ENCODE peak calls at places on chromosome X, in ten cellular contexts. A, L, R, T, K, V, B, I, U and J are unnamed samples.

GRCh38 chrX:77899081-77899828 is at the start of gene COX7B:
- DNase-seq in A (peak; percentile 94), L (peak; percentile 56), R (peak; percentile 92), T (peak; percentile 75), K (peak; percentile 96), V (no peak), B (peak; percentile 49), I (peak; percentile 83), U (peak; percentile 72), J (no peak)

GRCh38 chrX:144327515-144327914 is 443.6 kb downstream of the UBE2NL start:
- DNase-seq in A (no peak), L (no peak), R (no peak), T (no peak), K (no peak), V (no peak), B (no peak), I (no peak), U (no peak), J (no peak)

GRCh38 chrX:40922307-40922706 is 162.9 kb upstream of the USP9X start:
- DNase-seq in A (peak; percentile 56), L (no peak), R (no peak), T (no peak), K (peak; percentile 44), V (no peak), B (no peak), I (no peak), U (no peak), J (no peak)

GRCh38 chrX:70052895-70053615 is 3.3 kb upstream of the AWAT2 start:
- DNase-seq in A (no peak), L (no peak), R (no peak), T (no peak), K (no peak), V (no peak), B (no peak), I (no peak), U (no peak), J (no peak)

GRCh38 chrX:118503260-118504041 is 7.8 kb downstream of the DOCK11 start:
- DNase-seq in A (no peak), L (no peak), R (no peak), T (no peak), K (no peak), V (no peak), B (no peak), I (no peak), U (no peak), J (no peak)

GRCh38 chrX:9785944-9786741 is at the start of gene SHROOM2:
- DNase-seq in A (no peak), L (peak; percentile 53), R (no peak), T (no peak), K (no peak), V (peak; percentile 59), B (no peak), I (no peak), U (no peak), J (no peak)

GRCh38 chrX:24398766-24399165 is 38.3 kb downstream of the SUPT20HL1 start:
- DNase-seq in A (no peak), L (no peak), R (no peak), T (no peak), K (no peak), V (no peak), B (no peak), I (no peak), U (no peak), J (no peak)

GRCh38 chrX:142999209-142999720 is 26.5 kb upstream of the SPANXN4 start:
- DNase-seq in A (no peak), L (no peak), R (no peak), T (no peak), K (no peak), V (no peak), B (no peak), I (no peak), U (no peak), J (no peak)

GRCh38 chrX:54064564-54064963 is 20.3 kb upstream of the PHF8 start:
- DNase-seq in A (no peak), L (no peak), R (no peak), T (no peak), K (no peak), V (no peak), B (no peak), I (no peak), U (no peak), J (no peak)

GRCh38 chrX:65985922-65986588 is 53.8 kb downstream of the VSIG4 start:
- DNase-seq in A (peak; percentile 57), L (no peak), R (peak; percentile 55), T (peak; percentile 12), K (peak; percentile 47), V (no peak), B (no peak), I (peak; percentile 23), U (peak; percentile 25), J (no peak)

GRCh38 chrX:136497556-136498048 is at the start of gene HTATSF1:
- DNase-seq in A (no peak), L (no peak), R (no peak), T (no peak), K (no peak), V (peak; percentile 59), B (no peak), I (no peak), U (peak; percentile 20), J (peak; percentile 70)

GRCh38 chrX:154698630-154699248 is 45.4 kb upstream of the CTAG2 start:
- DNase-seq in A (no peak), L (no peak), R (no peak), T (no peak), K (no peak), V (no peak), B (no peak), I (no peak), U (no peak), J (no peak)

GRCh38 chrX:71067727-71068051 is 445 bp downstream of the SNX12 start:
- DNase-seq in A (no peak), L (no peak), R (no peak), T (no peak), K (no peak), V (no peak), B (no peak), I (no peak), U (no peak), J (no peak)

GRCh38 chrX:104112326-104112951 is at the start of gene ZCCHC18:
- DNase-seq in A (no peak), L (peak; percentile 60), R (no peak), T (peak; percentile 38), K (peak; percentile 57), V (peak; percentile 55), B (peak; percentile 55), I (peak; percentile 54), U (peak; percentile 43), J (peak; percentile 64)

GRCh38 chrX:93874554-93874953 is 200.5 kb downstream of the FAM133A start:
- DNase-seq in A (no peak), L (no peak), R (no peak), T (no peak), K (no peak), V (no peak), B (no peak), I (no peak), U (no peak), J (no peak)

GRCh38 chrX:69607616-69608015 is 8.3 kb upstream of the EDA start:
- DNase-seq in A (no peak), L (no peak), R (no peak), T (no peak), K (no peak), V (no peak), B (no peak), I (no peak), U (no peak), J (no peak)

GRCh38 chrX:100695991-100696390 is 35.9 kb downstream of the SYTL4 start:
- DNase-seq in A (no peak), L (no peak), R (no peak), T (no peak), K (peak; percentile 43), V (no peak), B (no peak), I (no peak), U (no peak), J (no peak)

GRCh38 chrX:20442597-20442996 is 175.9 kb upstream of the RPS6KA3 start:
- DNase-seq in A (peak; percentile 65), L (peak; percentile 21), R (no peak), T (peak; percentile 90), K (peak; percentile 76), V (peak; percentile 79), B (peak; percentile 87), I (peak; percentile 67), U (peak; percentile 40), J (peak; percentile 87)

GRCh38 chrX:68821616-68822015 is 7.2 kb upstream of the EFNB1 start:
- DNase-seq in A (no peak), L (no peak), R (no peak), T (no peak), K (no peak), V (no peak), B (no peak), I (no peak), U (no peak), J (no peak)

DNA sequence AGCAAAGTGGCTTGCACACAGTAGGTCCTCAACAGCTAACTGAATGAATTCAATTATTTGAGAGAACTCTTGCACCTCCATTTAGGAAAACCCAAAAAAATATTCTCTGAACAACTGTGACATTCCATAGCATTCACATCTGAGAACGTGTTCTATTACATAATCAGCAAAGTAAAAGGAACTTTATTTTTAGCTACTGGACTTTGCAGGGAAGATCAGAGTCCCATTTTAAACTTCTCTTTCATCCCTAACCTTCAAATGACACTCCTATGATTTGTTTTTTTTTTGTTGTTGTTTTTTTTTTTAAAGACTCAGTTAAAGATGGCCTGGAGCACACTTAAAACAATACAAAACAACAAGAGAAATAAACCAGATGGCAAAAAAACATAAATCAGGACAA is 30.9 kb downstream of the RAI2 start:
- DNase-seq in A (no peak), L (no peak), R (no peak), T (no peak), K (no peak), V (no peak), B (no peak), I (no peak), U (no peak), J (no peak)
- TF ChIP-seq POLR2A in A (no peak), L (no peak), R (no peak), T (no peak), K (no peak), V (no peak), B (no peak), I (no peak), U (no peak), J (no peak)

GRCh38 chrX:132022115-132022862 is 813 bp upstream of the STK26 start:
- DNase-seq in A (no peak), L (no peak), R (no peak), T (peak; percentile 6), K (no peak), V (no peak), B (no peak), I (no peak), U (peak; percentile 14), J (peak; percentile 61)
- TF ChIP-seq CTCF in A (peak; percentile 33), L (no peak), R (peak; percentile 23), T (peak; percentile 8), K (no peak), V (peak; percentile 29), B (no peak), I (no peak), U (peak; percentile 56), J (no peak)

GRCh38 chrX:129905787-129906580 is at the start of gene UTP14A:
- DNase-seq in A (peak; percentile 86), L (peak; percentile 83), R (peak; percentile 68), T (peak; percentile 90), K (peak; percentile 90), V (peak; percentile 91), B (peak; percentile 93), I (peak; percentile 87), U (peak; percentile 57), J (peak; percentile 87)
- TF ChIP-seq POLR2A in A (peak; percentile 46), L (peak; percentile 27), R (peak; percentile 76), T (peak; percentile 36), K (peak; percentile 60), V (peak; percentile 47), B (no peak), I (peak; percentile 11), U (peak; percentile 46), J (no peak)

GRCh38 chrX:108134724-108135123 is 43.1 kb downstream of the ATG4A start:
- DNase-seq in A (no peak), L (no peak), R (no peak), T (no peak), K (no peak), V (no peak), B (no peak), I (no peak), U (no peak), J (no peak)
- TF ChIP-seq CTCF in A (peak; percentile 32), L (no peak), R (no peak), T (no peak), K (no peak), V (no peak), B (no peak), I (no peak), U (no peak), J (no peak)